ENCODE peak calls at places on chromosomes 11 and 22, in six cellular contexts. Y is nephron progenitor cell, K is neural progenitor cell, A is AG04450, R is cardiac muscle cell, C is uterus. X is an unnamed sample.

GRCh38 chr22:49398646-49399045 is 429.0 kb downstream of the BRD1 start:
- DNase-seq in Y (no peak), K (no peak), A (no peak), R (no peak), C (no peak), X (no peak)

GRCh38 chr11:114135737-114136151 is 76.2 kb downstream of the ZBTB16 start:
- DNase-seq in Y (no peak), K (peak), A (no peak), R (peak), C (no peak), X (no peak)

GRCh38 chr22:45084400-45084920 is 74.7 kb upstream of the PHF21B start:
- DNase-seq in Y (no peak), K (no peak), A (no peak), R (no peak), C (no peak), X (no peak)

GRCh38 chr11:106228996-106229395 is 151.5 kb downstream of the AASDHPPT start:
- DNase-seq in Y (no peak), K (no peak), A (no peak), R (peak), C (no peak), X (no peak)

GRCh38 chr22:40898850-40899357 is 37.0 kb upstream of the DNAJB7 start:
- DNase-seq in Y (no peak), K (peak), A (peak), R (peak), C (no peak), X (no peak)

GRCh38 chr11:95231126-95231880 is at the start of gene SESN3:
- DNase-seq in Y (peak), K (peak), A (peak), R (peak), C (peak), X (peak)

GRCh38 chr11:104164028-104164520 is at the start of gene PDGFD:
- DNase-seq in Y (peak), K (peak), A (peak), R (peak), C (peak), X (peak)

GRCh38 chr22:20184501-20185145 is 33.8 kb upstream of the CCDC188 start:
- DNase-seq in Y (no peak), K (no peak), A (no peak), R (no peak), C (no peak), X (no peak)

DNA sequence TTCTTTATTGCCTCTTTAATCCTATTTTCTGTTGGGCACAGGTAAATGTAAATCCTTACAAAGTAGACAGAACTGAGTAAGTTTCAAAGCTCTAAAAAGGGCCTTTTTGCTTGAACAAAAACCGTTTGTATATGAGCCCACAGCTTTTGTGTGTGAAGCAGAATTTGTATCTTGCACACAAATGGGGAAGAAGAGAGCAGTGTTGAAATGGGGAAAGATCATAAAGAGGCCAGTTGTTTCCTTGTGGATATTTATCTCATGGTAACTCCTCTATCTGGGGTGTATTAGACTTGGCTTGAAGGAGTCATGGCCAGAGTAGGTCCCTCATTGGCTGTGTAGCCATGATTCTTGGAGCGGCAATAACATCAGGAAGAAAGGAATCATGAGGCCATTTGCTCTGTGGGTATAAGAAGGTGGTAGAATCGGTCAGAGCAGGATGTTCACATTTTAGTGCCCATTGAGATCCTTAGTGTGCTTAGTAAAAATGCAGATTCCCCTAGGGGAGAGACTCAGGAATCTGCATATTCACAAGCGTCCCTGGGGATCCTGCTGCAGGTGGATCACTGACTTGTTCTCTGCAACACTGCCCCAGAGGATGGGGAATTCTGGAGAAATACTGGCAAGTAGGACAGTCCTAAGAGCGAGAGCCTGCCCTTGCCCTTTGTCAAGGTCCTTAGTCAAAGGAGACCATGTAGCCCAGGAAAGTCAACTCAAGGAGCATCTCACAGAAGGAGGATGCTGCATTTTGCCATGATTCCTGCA is 126.5 kb downstream of the LDLRAD3 start:
- DNase-seq in Y (no peak), K (no peak), A (no peak), R (no peak), C (no peak), X (no peak)
- TF ChIP-seq CTCF in Y (no peak), K (no peak), A (no peak), R (no peak), C (no peak), X (no peak)

DNA sequence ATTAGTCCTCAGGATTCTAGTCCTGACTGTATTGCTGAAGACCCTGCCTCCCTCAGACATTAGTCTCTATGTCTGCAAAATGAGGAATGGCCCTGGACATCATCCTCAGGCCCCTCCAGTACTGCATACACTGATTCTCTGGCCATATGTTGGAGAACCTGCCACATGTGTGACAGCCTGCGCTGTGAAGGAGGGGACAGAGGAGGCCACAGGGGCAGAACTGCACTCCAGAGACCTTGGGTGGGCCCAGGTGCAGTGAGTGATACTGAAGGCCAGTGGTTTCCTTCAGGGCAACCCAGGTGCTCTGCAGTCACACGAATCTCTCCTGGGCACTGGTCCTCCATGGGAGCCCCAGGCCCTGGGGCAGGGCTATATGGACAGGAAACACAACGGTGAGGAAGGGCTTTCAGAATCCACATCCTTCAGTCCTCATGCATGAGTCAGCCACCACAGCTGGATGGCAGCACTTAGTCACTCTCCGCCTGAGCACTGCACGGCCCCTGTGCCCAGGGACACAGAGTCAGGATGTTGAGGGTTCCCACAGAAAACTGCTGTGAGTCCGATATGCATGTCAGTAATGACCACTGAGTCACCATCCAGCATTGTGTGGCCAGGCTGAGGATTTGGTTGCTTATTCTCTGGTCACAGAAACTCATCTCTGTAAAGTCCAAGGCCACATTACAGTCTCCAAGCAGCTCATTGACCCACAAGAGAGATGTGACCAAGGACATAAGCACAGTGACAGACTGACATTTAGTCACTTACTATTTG is 39.7 kb downstream of the ME3 start:
- DNase-seq in Y (no peak), K (peak), A (peak), R (peak), C (no peak), X (peak)
- TF ChIP-seq CTCF in Y (no peak), K (peak), A (peak), R (peak), C (no peak), X (no peak)

GRCh38 chr11:62223095-62223494 is 14.6 kb downstream of the SCGB2A1 start:
- DNase-seq in Y (no peak), K (no peak), A (no peak), R (peak), C (no peak), X (no peak)

GRCh38 chr11:62221498-62221897 is 13.0 kb downstream of the SCGB2A1 start:
- DNase-seq in Y (no peak), K (no peak), A (no peak), R (no peak), C (no peak), X (no peak)

GRCh38 chr11:62217191-62217748 is 8.8 kb downstream of the SCGB2A1 start:
- DNase-seq in Y (no peak), K (peak), A (no peak), R (peak), C (no peak), X (no peak)
- TF ChIP-seq CTCF in Y (peak), K (peak), A (peak), R (peak), C (no peak), X (peak)

DNA sequence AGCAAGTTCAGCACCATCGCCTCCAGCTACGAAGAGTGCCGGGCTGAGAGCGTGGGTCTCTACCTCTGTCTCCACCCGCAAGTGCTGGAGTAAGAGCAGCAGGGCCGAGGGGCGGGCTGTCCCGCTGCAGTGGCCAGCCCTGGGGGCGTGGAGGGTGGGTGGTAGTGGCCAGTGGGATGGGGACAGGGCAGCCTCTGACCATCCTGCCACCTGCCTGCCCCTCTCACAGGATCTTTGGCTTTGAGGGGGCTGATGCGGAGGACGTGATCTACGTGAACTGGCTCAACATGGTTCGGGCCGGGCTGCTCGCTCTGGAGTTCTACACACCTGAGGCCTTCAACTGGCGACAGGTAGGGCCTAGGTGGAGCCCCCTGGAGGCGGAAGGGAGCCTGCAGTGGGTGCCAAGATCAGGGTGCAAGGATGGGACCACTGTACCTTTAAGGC is 15.0 kb upstream of the BBS1 start:
- DNase-seq in Y (no peak), K (no peak), A (no peak), R (no peak), C (no peak), X (no peak)
- TF ChIP-seq CTCF in Y (peak), K (peak), A (no peak), R (peak), C (no peak), X (peak)

DNA sequence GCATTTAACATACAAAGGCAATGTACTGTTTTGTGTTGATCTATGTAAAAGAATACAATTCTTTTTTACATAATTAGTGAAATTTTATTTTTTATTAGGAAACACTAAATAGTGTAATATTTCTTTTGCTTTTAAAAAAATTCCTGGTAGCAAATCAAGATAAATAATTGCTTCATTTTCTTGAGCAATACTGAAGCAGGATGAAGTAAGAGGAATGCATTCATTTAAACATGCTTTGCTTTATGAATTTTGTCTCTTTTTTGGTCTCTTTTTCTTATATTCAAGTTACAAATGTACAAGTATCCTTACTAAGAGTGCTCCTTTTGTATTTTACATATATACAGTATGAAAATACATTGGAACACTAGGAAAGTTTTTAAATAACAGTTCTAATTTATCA is 144.4 kb upstream of the TEAD1 start:
- DNase-seq in Y (no peak), K (no peak), A (no peak), R (peak), C (no peak), X (no peak)
- TF ChIP-seq CTCF in Y (no peak), K (no peak), A (no peak), R (no peak), C (no peak), X (no peak)

DNA sequence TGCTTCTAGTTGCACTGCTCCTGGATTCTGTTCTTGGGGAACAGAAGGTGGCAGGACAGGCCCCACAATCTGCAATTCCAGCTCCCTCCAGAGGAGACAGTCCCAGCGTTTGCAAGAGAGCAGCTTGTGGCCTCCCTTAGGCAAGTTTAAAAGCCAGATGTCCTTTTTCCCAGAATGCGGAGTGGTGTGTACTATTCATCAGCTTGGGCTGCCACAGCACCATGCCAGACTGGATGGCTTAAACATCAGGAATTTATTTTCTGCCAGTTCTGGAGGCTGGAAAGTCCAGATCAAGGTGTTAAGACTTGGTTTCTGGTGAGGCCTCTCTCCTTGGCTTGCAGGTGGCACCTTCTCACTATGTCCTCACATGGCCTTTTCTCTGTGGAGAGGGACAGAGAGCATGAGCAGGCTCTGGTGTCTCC is 11.7 kb downstream of the MIAT start:
- DNase-seq in Y (peak), K (peak), A (no peak), R (no peak), C (no peak), X (peak)
- TF ChIP-seq CTCF in Y (peak), K (peak), A (peak), R (no peak), C (no peak), X (peak)

GRCh38 chr11:11621881-11622706 is at the start of gene GALNT18:
- DNase-seq in Y (peak), K (peak), A (peak), R (peak), C (peak), X (peak)
- TF ChIP-seq CTCF in Y (peak), K (peak), A (peak), R (peak), C (peak), X (peak)

DNA sequence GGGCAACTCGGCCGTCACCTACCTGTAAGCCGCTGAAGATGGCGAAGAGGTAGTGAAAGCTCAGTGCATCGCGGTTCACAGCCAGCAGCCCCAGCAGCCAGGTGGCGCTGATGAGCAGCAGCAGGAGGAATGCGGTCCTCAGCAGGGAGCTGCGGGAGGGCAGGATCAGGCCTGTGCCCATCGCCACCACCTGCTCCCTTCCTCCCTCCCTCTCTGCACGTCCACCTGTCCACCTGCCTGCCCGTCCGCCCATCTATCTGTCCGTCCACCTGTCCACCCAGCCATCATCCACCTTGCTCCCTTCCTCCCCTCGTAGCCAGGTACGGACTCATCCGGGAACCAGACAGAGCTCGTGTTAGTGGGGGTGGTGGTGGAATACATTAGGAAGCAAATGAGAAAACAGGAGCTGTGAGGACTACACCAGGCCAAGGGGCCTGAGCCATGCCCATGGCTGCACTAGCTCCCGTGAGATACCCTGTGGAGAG is 32.2 kb downstream of the TRMU start:
- DNase-seq in Y (peak), K (peak), A (peak), R (peak), C (no peak), X (peak)
- TF ChIP-seq CTCF in Y (peak), K (peak), A (peak), R (peak), C (peak), X (peak)

X was measured in endothelial cell.